ENCODE peak calls at places on chromosomes 1 and 21, in seven cellular contexts. C is heart left ventricle, J is heart right ventricle, H is suprapubic skin, X is left ventricle myocardium inferior, F is keratinocyte, R is fibroblast of lung. Y is an unnamed sample.

GRCh38 chr1:103180660-103181059 is 72.3 kb upstream of the COL11A1 start:
- DNase-seq in C (no peak), J (no peak), H (no peak), X (no peak), F (no peak), R (peak), Y (no peak)

GRCh38 chr21:18951291-18952038 is 547.9 kb upstream of the TMPRSS15 start:
- DNase-seq in C (no peak), J (no peak), H (no peak), X (no peak), F (no peak), R (no peak), Y (no peak)

GRCh38 chr1:15802234-15802965 is 5.0 kb downstream of the UQCRHL start:
- DNase-seq in C (no peak), J (no peak), H (no peak), X (no peak), F (no peak), R (peak), Y (no peak)

GRCh38 chr21:16075594-16076282 is 346.0 kb downstream of the USP25 start:
- DNase-seq in C (no peak), J (no peak), H (no peak), X (no peak), F (no peak), R (no peak), Y (no peak)

GRCh38 chr1:59804301-59804700 is 10.4 kb upstream of the HOOK1 start:
- DNase-seq in C (no peak), J (no peak), H (no peak), X (no peak), F (no peak), R (no peak), Y (no peak)

GRCh38 chr1:43067856-43068751 is 104.0 kb downstream of the EBNA1BP2 start:
- DNase-seq in C (no peak), J (no peak), H (no peak), X (no peak), F (no peak), R (no peak), Y (no peak)

GRCh38 chr21:42682661-42683060 is 29.2 kb downstream of the PDE9A start:
- DNase-seq in C (no peak), J (no peak), H (no peak), X (no peak), F (no peak), R (no peak), Y (peak)

GRCh38 chr1:44832068-44832700 is 10.9 kb downstream of the PTCH2 start:
- DNase-seq in C (no peak), J (no peak), H (no peak), X (no peak), F (no peak), R (no peak), Y (no peak)

GRCh38 chr1:232376632-232377493 is 253.1 kb downstream of the SIPA1L2 start:
- DNase-seq in C (peak), J (peak), H (no peak), X (no peak), F (no peak), R (peak), Y (no peak)

GRCh38 chr1:212229654-212230053 is 55.6 kb upstream of the PPP2R5A start:
- DNase-seq in C (no peak), J (no peak), H (no peak), X (no peak), F (no peak), R (no peak), Y (no peak)

GRCh38 chr1:230517786-230518185 is 91.7 kb upstream of the PGBD5 start:
- DNase-seq in C (no peak), J (peak), H (no peak), X (no peak), F (no peak), R (no peak), Y (peak)

GRCh38 chr1:112702420-112703261 is 4.3 kb downstream of the RHOC start:
- DNase-seq in C (no peak), J (no peak), H (peak), X (no peak), F (no peak), R (no peak), Y (no peak)

GRCh38 chr1:57839067-57839466 is 415.2 kb upstream of the DAB1 start:
- DNase-seq in C (no peak), J (no peak), H (no peak), X (no peak), F (no peak), R (peak), Y (no peak)

GRCh38 chr21:28974531-28975227 is 18.0 kb downstream of the LTN1 start:
- DNase-seq in C (no peak), J (no peak), H (no peak), X (no peak), F (no peak), R (no peak), Y (no peak)

GRCh38 chr1:47650205-47650604 is 212.4 kb downstream of the FOXD2 start:
- DNase-seq in C (no peak), J (no peak), H (peak), X (no peak), F (peak), R (peak), Y (no peak)

GRCh38 chr1:220818421-220819173 is 31.9 kb downstream of the MTARC1 start:
- DNase-seq in C (no peak), J (no peak), H (no peak), X (no peak), F (no peak), R (peak), Y (peak)

GRCh38 chr1:225597926-225598575 is 54.9 kb downstream of the ENAH start:
- DNase-seq in C (no peak), J (no peak), H (no peak), X (no peak), F (no peak), R (peak), Y (no peak)

GRCh38 chr1:119388450-119388849 is 19.9 kb downstream of the HAO2 start:
- DNase-seq in C (no peak), J (no peak), H (no peak), X (no peak), F (no peak), R (no peak), Y (no peak)

GRCh38 chr1:236534164-236534651 is 10.4 kb downstream of the LGALS8 start:
- DNase-seq in C (no peak), J (no peak), H (no peak), X (no peak), F (peak), R (peak), Y (no peak)

GRCh38 chr1:67211589-67212563 is 45.6 kb downstream of the IL23R start:
- DNase-seq in C (no peak), J (no peak), H (no peak), X (no peak), F (no peak), R (peak), Y (no peak)

GRCh38 chr1:24505816-24506215 is 3.2 kb downstream of the RCAN3 start:
- DNase-seq in C (no peak), J (no peak), H (no peak), X (no peak), F (no peak), R (no peak), Y (no peak)

GRCh38 chr1:153697191-153697872 is 18.8 kb downstream of the NPR1 start:
- DNase-seq in C (peak), J (peak), H (no peak), X (peak), F (no peak), R (peak), Y (peak)

GRCh38 chr21:31731112-31731801 is 661 bp downstream of the SCAF4 start:
- DNase-seq in C (peak), J (peak), H (peak), X (peak), F (no peak), R (peak), Y (peak)

GRCh38 chr1:221169447-221169889 is 290.2 kb downstream of the HLX start:
- DNase-seq in C (no peak), J (no peak), H (no peak), X (no peak), F (no peak), R (no peak), Y (no peak)

GRCh38 chr1:3453891-3454810 is at the start of gene ARHGEF16:
- DNase-seq in C (peak), J (peak), H (no peak), X (peak), F (no peak), R (peak), Y (peak)

DNA sequence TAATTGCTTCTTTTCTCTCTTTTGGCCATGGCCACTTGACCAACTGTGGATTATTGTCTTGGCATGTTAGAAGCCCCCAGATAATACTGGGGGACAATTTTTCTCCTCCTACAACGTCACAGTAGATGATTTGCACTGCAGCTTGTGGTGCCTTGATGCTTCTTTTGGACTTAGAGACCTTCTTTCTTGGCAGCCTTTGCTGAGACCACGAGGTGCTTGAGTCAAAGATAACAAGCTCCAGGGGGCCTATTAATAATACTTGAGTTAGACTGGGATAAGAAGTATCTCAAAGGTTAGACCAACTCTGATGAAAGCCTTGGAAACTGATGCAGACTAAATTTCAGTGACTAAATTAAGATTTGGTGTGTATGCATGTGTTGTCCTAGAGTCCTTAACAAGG is 3.2 kb downstream of the PPP1R12B start:
- DNase-seq in C (no peak), J (no peak), H (no peak), X (no peak), F (no peak), R (peak), Y (peak)
- H3K27ac ChIP-seq in C (no peak), J (peak), H (no peak), X (peak), F (no peak), R (no peak), Y (peak)

DNA sequence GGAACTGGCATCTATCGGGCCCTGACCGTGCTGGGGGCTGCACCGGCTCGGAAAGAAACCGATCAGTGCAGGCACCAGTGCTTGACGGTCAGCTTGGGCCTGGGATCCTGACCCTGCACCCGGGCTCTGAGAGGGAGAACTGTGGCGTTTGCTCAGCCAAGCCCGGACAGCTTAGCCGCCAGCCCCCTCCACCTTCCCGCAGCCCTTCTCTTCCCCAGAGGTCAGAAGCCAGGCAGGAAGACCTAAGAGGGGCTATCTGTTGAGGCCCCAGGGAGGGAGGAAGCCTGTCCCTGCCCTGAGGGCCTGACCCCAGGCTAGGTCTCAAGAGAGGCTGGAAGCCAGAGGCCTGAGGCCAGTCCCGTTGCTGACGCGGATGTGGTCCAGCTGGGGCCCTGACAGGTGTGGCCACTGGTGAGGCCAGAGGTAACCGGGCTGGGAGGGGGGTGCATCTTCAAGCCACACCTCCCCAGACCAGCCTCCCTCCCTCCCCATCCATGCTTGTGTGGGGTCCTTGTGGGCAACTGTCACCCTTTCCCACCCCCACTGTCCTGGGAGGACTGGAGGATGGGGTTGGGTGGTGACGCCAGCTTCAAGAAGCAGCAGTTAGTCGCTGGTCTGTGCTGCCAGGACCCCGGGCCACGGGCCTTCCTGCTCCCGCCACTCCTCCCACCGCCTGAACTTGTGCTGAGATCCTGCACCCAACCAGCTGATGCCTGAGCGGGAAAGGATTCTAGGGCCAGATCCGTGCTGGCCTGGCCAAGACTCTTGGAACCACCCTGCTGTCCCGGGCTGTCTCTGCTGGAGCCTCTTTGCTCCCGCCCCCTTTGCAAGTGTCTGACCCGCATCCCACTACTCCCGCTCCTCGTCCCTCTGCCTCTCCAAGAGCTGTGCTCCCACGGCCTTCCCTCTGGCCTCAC is 2.6 kb upstream of the DVL1 start:
- DNase-seq in C (peak), J (peak), H (no peak), X (peak), F (no peak), R (peak), Y (peak)
- H3K27ac ChIP-seq in C (peak), J (peak), H (peak), X (peak), F (no peak), R (peak), Y (peak)

GRCh38 chr1:2249559-2249906 is 21.4 kb downstream of the SKI start:
- DNase-seq in C (no peak), J (no peak), H (no peak), X (no peak), F (no peak), R (no peak), Y (no peak)
- H3K27ac ChIP-seq in C (no peak), J (no peak), H (peak), X (peak), F (no peak), R (no peak), Y (no peak)

DNA sequence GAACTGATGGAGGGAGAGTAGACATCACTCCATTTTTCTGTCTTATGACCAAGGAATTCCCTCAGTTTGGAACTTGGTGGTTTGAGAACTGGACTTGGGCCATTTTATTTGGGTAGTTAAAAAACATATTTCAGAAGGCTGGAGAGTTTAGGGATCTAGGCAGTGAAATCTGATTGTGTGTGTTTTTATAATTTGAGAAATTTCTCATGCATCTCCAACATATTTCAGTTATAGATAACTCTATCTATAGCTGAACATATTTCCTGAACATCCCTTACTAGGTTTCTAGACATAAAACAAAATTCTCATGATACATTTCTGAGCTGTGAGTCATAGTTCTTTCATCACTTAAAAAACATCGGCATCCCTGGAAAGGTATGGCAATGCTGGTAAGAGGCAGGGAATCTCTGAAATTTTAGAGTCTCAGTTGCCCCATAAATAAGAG is 102.7 kb downstream of the FASLG start:
- DNase-seq in C (no peak), J (no peak), H (no peak), X (no peak), F (no peak), R (peak), Y (no peak)
- H3K27ac ChIP-seq in C (no peak), J (no peak), H (no peak), X (no peak), F (no peak), R (no peak), Y (no peak)

GRCh38 chr1:210625715-210626114 is 297.0 kb downstream of the HHAT start:
- DNase-seq in C (no peak), J (no peak), H (no peak), X (no peak), F (no peak), R (no peak), Y (no peak)
- H3K27ac ChIP-seq in C (no peak), J (no peak), H (no peak), X (no peak), F (no peak), R (no peak), Y (no peak)

DNA sequence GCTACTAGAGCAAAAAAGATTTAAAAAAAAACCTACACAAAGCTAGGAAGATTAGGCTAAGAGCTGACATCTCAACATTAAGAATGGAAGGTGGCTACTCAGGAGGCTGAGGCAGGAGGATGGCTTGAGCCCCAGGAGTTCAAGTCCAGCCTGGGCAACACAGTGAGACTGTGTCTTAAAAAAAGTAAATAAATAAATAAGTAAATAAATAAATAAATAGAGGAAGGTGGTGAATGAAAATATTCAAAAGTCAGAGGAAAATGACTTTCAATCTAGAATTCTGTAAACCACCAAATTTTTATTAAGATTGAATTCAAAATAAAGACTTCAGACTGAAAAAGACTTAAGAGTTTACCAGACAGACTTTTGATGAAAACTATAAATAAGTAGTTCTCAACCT is 50.9 kb upstream of the TMPRSS2 start:
- DNase-seq in C (no peak), J (no peak), H (no peak), X (no peak), F (no peak), R (no peak), Y (no peak)
- H3K27ac ChIP-seq in C (no peak), J (no peak), H (no peak), X (no peak), F (no peak), R (no peak), Y (no peak)

GRCh38 chr1:179083031-179083345 is 1.1 kb downstream of the TOR3A start:
- DNase-seq in C (no peak), J (no peak), H (no peak), X (no peak), F (no peak), R (peak), Y (no peak)
- H3K27ac ChIP-seq in C (peak), J (peak), H (peak), X (peak), F (peak), R (peak), Y (peak)

DNA sequence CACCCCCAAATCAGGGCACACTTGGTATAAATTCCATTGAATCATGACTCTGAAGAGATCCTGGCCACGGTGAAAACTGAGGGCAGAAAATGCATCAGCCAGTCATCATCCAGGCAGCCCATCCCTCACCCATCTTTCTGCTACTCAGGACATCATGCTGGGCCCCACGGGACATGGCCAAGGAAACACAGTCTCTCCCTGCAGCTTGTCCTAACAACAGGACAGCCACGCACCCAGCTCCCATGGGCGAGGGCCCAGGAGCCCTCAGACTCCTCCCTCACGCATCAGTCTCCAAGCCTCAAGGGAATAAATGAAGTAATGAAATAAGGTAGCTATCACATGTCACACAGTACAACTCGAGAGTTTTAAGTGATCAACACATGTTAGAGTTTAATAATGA is 37.8 kb downstream of the ELK4 start:
- DNase-seq in C (no peak), J (no peak), H (no peak), X (no peak), F (no peak), R (no peak), Y (no peak)
- H3K27ac ChIP-seq in C (peak), J (no peak), H (no peak), X (peak), F (no peak), R (no peak), Y (no peak)